ENCODE peak calls at places on chromosomes 6 and 20, in four cellular contexts. P, V, H and X are unnamed samples.

GRCh38 chr6:139483082-139483481 is 108.6 kb upstream of the CITED2 start:
- DNase-seq in V (no peak), P (peak), H (no peak), X (no peak)

GRCh38 chr20:58642465-58642864 is 8.6 kb upstream of the STX16 start:
- DNase-seq in H (no peak), P (no peak), V (no peak), X (no peak)

GRCh38 chr20:25014816-25015215 is 22.3 kb upstream of the APMAP start:
- DNase-seq in P (no peak), V (no peak), H (no peak), X (no peak)

GRCh38 chr6:138105446-138105845 is 1.8 kb downstream of the PERP start:
- DNase-seq in P (no peak), V (no peak), H (no peak), X (no peak)

GRCh38 chr6:66896415-66896814 is 1189.4 kb upstream of the EYS start:
- DNase-seq in V (no peak), H (no peak), P (no peak), X (no peak)

GRCh38 chr20:53623454-53624206 is 30.0 kb upstream of the ZNF217 start:
- DNase-seq in V (peak), H (no peak), P (peak), X (peak)

GRCh38 chr6:12414096-12414675 is 124.0 kb downstream of the EDN1 start:
- DNase-seq in P (no peak), H (no peak), V (no peak), X (no peak)

GRCh38 chr6:23559587-23560343 is 566.2 kb upstream of the NRSN1 start:
- DNase-seq in P (no peak), V (no peak), H (no peak), X (no peak)

GRCh38 chr6:40957616-40958492 is 81.2 kb downstream of the UNC5CL start:
- DNase-seq in V (no peak), P (no peak), H (no peak), X (no peak)